ENCODE peak calls at places on chromosome 19, in eight cellular contexts. B is hypothalamus; T is globus pallidus; Z is activated CD4-positive, alpha-beta T cell treated with anti-CD3 and anti-CD28 coated beads for 4 hours; H is T-cell; N is NCI-H526 treated with DMSO at 0.1 percent for 48 hours; D is HTR-8/SVneo; M is AG08395. P is an unnamed sample.

GRCh38 chr19:6393982-6394412 is 1.0 kb upstream of the GTF2F1 start:
- DNase-seq in B (no peak), T (no peak), Z (peak; percentile 69), H (peak; percentile 53), N (no peak), D (no peak), M (no peak), P (peak; percentile 72)

GRCh38 chr19:18379803-18380747 is 5.9 kb upstream of the GDF15 start:
- DNase-seq in B (no peak), T (no peak), Z (no peak), H (no peak), N (no peak), D (peak; percentile 55), M (peak; percentile 92), P (peak; percentile 85)

GRCh38 chr19:39336483-39336882 is 640 bp upstream of the GMFG start:
- DNase-seq in B (no peak), T (no peak), Z (no peak), H (no peak), N (no peak), D (no peak), M (no peak), P (no peak)

GRCh38 chr19:35828694-35829301 is 16.2 kb upstream of the PRODH2 start:
- DNase-seq in B (no peak), T (peak; percentile 54), Z (peak; percentile 35), H (no peak), N (no peak), D (peak; percentile 71), M (peak; percentile 79), P (peak; percentile 62)

GRCh38 chr19:42553292-42554045 is 25.2 kb upstream of the CEACAM1 start:
- DNase-seq in B (no peak), T (no peak), Z (no peak), H (no peak), N (no peak), D (peak; percentile 76), M (peak; percentile 84), P (no peak)

GRCh38 chr19:19321143-19321577 is 531 bp downstream of the MAU2 start:
- DNase-seq in B (no peak), T (no peak), Z (no peak), H (no peak), N (no peak), D (peak; percentile 43), M (no peak), P (peak; percentile 83)

GRCh38 chr19:56119585-56119978 is 1.5 kb downstream of the ZNF787 start:
- DNase-seq in B (no peak), T (no peak), Z (no peak), H (no peak), N (no peak), D (no peak), M (peak; percentile 36), P (no peak)

GRCh38 chr19:46732966-46733692 is 12.7 kb upstream of the FKRP start:
- DNase-seq in B (no peak), T (no peak), Z (no peak), H (no peak), N (no peak), D (no peak), M (no peak), P (no peak)

GRCh38 chr19:1250374-1251232 is 2.2 kb downstream of the MIDN start:
- DNase-seq in B (peak; percentile 30), T (peak; percentile 82), Z (peak; percentile 51), H (no peak), N (peak; percentile 33), D (no peak), M (no peak), P (peak; percentile 86)

GRCh38 chr19:5316138-5316537 is 24.5 kb downstream of the PTPRS start:
- DNase-seq in B (no peak), T (no peak), Z (no peak), H (no peak), N (no peak), D (no peak), M (no peak), P (no peak)

GRCh38 chr19:15488489-15489226 is 9.4 kb upstream of the PGLYRP2 start:
- DNase-seq in B (no peak), T (no peak), Z (no peak), H (no peak), N (no peak), D (no peak), M (no peak), P (no peak)

GRCh38 chr19:49106648-49107135 is 7.5 kb upstream of the LIN7B start:
- DNase-seq in B (peak; percentile 8), T (no peak), Z (peak; percentile 67), H (peak; percentile 46), N (peak; percentile 36), D (peak; percentile 41), M (peak; percentile 35), P (peak; percentile 71)

P was measured in HuH-7.5.